ENCODE peak calls at places on chromosomes 5 and 9, in seven cellular contexts. T is A549, J is neuronal stem cell, P is psoas muscle, S is lower lobe of right lung, V is endothelial cell of umbilical vein, I is fibroblast of mammary gland. G is an unnamed sample.

GRCh38 chr5:159510282-159510681 is 180.0 kb upstream of the IL12B start:
- DNase-seq in I (peak), J (peak), S (peak), P (peak), V (no peak), T (peak), G (peak)

GRCh38 chr5:138230981-138231589 is 18.0 kb upstream of the CDC23 start:
- DNase-seq in I (peak), P (no peak), T (peak), S (no peak), J (no peak), V (peak), G (peak)

GRCh38 chr9:78014776-78015175 is 16.8 kb downstream of the GNAQ start:
- DNase-seq in V (no peak), P (no peak), S (no peak), T (no peak), J (no peak), I (peak), G (no peak)

GRCh38 chr5:128212206-128212788 is 128.7 kb downstream of the SLC12A2 start:
- DNase-seq in S (no peak), I (no peak), P (no peak), J (no peak), V (no peak), T (no peak), G (no peak)

GRCh38 chr5:178165585-178165984 is 11.9 kb upstream of the NHP2 start:
- DNase-seq in V (no peak), T (no peak), J (no peak), I (no peak), P (no peak), S (no peak), G (no peak)

GRCh38 chr5:76225316-76225715 is 142.1 kb downstream of the SV2C start:
- DNase-seq in I (no peak), T (no peak), V (no peak), J (no peak), S (no peak), P (no peak), G (no peak)

GRCh38 chr5:179858241-179858585 is 404 bp downstream of the MRNIP start:
- DNase-seq in P (peak), S (peak), T (no peak), I (no peak), J (no peak), V (no peak), G (no peak)

GRCh38 chr9:87878930-87879603 is 3.6 kb upstream of the SPATA31E1 start:
- DNase-seq in P (no peak), I (peak), T (peak), J (no peak), S (no peak), V (peak), G (peak)

GRCh38 chr5:110957934-110958333 is 113.6 kb upstream of the TSLP start:
- DNase-seq in P (no peak), T (no peak), V (no peak), S (no peak), J (no peak), I (peak), G (no peak)

GRCh38 chr9:95003694-95004451 is 277.4 kb downstream of the AOPEP start:
- DNase-seq in V (peak), P (peak), S (peak), T (peak), I (peak), J (no peak), G (peak)

GRCh38 chr5:176573564-176574296 is 24.6 kb downstream of the CDHR2 start:
- DNase-seq in T (peak), J (peak), P (peak), S (peak), I (peak), V (peak), G (peak)

GRCh38 chr9:76818271-76818670 is 54.0 kb downstream of the PCA3 start:
- DNase-seq in J (no peak), S (no peak), I (peak), P (peak), T (peak), V (peak), G (peak)

GRCh38 chr5:6202615-6203365 is 175.6 kb downstream of the MED10 start:
- DNase-seq in V (no peak), I (no peak), T (peak), S (no peak), P (no peak), J (no peak), G (no peak)

GRCh38 chr5:39231705-39232525 is 12.6 kb upstream of the FYB1 start:
- DNase-seq in T (peak), P (no peak), S (no peak), I (peak), V (peak), J (no peak), G (no peak)

GRCh38 chr9:128921881-128922763 is 1.3 kb downstream of the PHYHD1 start:
- DNase-seq in V (peak), J (peak), S (peak), P (peak), T (no peak), I (peak), G (no peak)

GRCh38 chr5:72255237-72255636 is 64.8 kb downstream of the MRPS27 start:
- DNase-seq in I (no peak), J (no peak), P (no peak), S (no peak), V (peak), T (no peak), G (no peak)

GRCh38 chr9:32136700-32137339 is 247.6 kb upstream of the ACO1 start:
- DNase-seq in J (no peak), P (no peak), I (no peak), S (no peak), V (no peak), T (peak), G (no peak)

GRCh38 chr5:135829681-135830383 is 4.6 kb upstream of the SLC25A48 start:
- DNase-seq in I (peak), P (peak), J (peak), S (peak), T (peak), V (peak), G (peak)

GRCh38 chr9:85142461-85143401 is 473.2 kb downstream of the NTRK2 start:
- DNase-seq in P (peak), V (peak), T (peak), I (peak), S (peak), J (no peak), G (no peak)

GRCh38 chr9:99288830-99289229 is 66.7 kb downstream of the SEC61B start:
- DNase-seq in P (no peak), I (no peak), T (no peak), S (no peak), V (no peak), J (no peak), G (no peak)

GRCh38 chr9:80485420-80485819 is 913.7 kb downstream of the TLE4 start:
- DNase-seq in V (no peak), P (no peak), J (no peak), S (no peak), I (no peak), T (no peak), G (peak)
- H3K4me3 ChIP-seq in V (no peak), P (no peak), J (no peak), S (no peak), I (no peak), T (no peak), G (no peak)

DNA sequence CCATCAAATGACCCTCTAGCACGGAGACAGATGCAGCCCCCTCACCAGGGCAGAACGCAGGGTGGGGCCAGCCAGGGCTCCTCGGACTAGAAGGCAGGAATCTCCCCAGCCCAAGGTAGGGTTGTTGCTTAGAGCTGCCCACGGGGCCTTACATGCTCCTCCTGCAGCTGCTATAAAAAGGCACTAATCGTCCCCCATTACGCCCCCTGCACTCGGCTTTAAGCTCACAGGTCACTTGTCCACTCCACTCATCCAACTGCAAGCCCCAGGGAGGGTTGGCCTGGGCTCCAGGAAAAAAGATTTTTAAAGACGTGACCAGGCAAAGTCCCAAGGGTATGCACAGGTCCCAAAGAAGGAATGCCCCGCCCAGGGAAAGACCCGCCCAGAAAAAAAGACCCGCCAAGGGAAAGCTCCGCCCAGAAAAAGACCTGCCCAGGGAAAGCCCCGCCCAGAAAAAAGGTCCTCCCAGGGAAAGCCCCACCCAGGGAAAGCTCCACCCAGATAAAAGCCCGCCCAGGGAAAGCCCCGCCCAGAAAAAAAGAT is 11.1 kb downstream of the GRIN1 start:
- DNase-seq in P (no peak), J (no peak), V (no peak), I (no peak), T (no peak), S (no peak), G (no peak)
- H3K4me3 ChIP-seq in P (no peak), J (no peak), V (no peak), I (no peak), T (no peak), S (no peak), G (no peak)

GRCh38 chr9:19456996-19457693 is 48.3 kb downstream of the ACER2 start:
- DNase-seq in T (peak), I (peak), P (peak), S (no peak), V (peak), J (peak), G (peak)
- H3K4me3 ChIP-seq in T (peak), I (no peak), P (peak), S (peak), V (no peak), J (no peak), G (no peak)

GRCh38 chr5:150554857-150555256 is 46.9 kb downstream of the NDST1 start:
- DNase-seq in T (no peak), I (no peak), V (no peak), P (no peak), S (no peak), J (no peak), G (no peak)
- H3K4me3 ChIP-seq in T (no peak), I (no peak), V (no peak), P (no peak), S (no peak), J (no peak), G (no peak)

GRCh38 chr9:7055201-7055903 is 297.6 kb downstream of the KDM4C start:
- DNase-seq in S (no peak), J (no peak), I (no peak), P (no peak), V (peak), T (no peak), G (no peak)
- H3K4me3 ChIP-seq in S (no peak), J (no peak), I (no peak), P (no peak), V (no peak), T (no peak), G (no peak)

DNA sequence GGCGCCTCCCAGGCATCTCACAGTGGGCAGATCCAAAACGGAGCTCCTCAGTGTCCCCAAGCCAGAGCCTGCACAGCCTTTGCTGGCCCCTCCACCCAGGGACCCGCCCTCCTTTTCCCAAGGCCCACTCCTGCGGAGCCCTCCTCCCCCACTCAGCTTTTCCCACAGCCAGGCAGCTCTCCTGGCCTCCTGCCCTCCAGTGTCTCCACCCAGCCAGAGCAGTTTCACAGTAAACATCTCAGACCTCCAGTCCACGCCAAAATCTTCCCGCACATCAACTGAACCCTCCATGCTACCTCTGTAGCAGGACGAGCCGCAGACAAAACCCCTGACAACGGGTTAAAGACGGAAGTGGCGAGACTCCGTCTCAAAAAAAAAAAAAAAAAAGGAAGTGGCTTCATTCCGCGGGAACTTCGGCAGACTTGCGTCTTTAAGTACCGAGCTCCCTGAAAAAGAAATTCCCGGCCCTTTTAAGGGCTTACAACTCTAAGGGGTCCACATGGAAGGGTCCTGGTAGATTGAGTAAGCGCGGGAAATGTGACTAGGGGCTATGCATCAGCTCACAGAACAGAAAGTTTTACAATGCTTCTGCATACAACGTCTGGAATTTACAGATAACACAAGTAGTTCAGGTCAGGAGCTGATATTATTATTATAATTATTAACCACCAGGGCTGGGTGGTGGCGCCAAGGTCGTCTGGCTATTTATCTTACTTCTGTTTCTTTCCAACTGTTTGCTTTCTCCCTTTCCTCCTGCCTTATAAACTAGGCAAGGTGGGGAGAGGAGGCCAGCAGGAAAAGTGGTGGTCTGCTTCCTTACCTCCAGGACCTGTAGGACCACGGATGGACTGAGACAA is 11.4 kb upstream of the GRIN1 start:
- DNase-seq in J (no peak), S (no peak), I (no peak), V (peak), P (no peak), T (peak), G (no peak)
- H3K4me3 ChIP-seq in J (peak), S (peak), I (peak), V (no peak), P (peak), T (peak), G (no peak)

GRCh38 chr5:33978307-33978706 is 6.2 kb downstream of the SLC45A2 start:
- DNase-seq in I (no peak), P (no peak), S (no peak), T (no peak), J (no peak), V (no peak), G (no peak)
- H3K4me3 ChIP-seq in I (no peak), P (no peak), S (no peak), T (no peak), J (no peak), V (no peak), G (no peak)

DNA sequence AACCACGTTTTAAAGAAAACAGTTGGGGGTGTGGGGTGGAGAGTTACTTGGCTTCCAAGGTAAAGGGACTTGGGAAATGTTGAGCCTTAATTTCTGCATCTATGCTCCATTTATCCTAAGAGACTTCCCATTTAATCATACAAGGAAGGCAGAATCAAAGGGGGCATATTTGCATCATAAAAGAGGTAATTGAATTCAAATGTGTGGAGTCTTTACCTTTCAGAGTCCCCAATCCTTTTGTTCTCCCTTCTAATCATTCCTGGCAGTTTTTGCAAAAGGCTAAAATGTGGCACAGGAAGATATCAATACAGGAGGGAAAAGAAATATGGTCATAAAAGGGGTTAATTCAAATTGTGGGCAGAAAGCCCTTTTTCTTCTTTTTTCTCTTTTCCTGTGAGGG is 69.5 kb downstream of the SFXN1 start:
- DNase-seq in V (no peak), J (no peak), T (no peak), I (no peak), S (no peak), P (no peak), G (no peak)
- H3K4me3 ChIP-seq in V (no peak), J (no peak), T (no peak), I (no peak), S (no peak), P (no peak), G (no peak)

DNA sequence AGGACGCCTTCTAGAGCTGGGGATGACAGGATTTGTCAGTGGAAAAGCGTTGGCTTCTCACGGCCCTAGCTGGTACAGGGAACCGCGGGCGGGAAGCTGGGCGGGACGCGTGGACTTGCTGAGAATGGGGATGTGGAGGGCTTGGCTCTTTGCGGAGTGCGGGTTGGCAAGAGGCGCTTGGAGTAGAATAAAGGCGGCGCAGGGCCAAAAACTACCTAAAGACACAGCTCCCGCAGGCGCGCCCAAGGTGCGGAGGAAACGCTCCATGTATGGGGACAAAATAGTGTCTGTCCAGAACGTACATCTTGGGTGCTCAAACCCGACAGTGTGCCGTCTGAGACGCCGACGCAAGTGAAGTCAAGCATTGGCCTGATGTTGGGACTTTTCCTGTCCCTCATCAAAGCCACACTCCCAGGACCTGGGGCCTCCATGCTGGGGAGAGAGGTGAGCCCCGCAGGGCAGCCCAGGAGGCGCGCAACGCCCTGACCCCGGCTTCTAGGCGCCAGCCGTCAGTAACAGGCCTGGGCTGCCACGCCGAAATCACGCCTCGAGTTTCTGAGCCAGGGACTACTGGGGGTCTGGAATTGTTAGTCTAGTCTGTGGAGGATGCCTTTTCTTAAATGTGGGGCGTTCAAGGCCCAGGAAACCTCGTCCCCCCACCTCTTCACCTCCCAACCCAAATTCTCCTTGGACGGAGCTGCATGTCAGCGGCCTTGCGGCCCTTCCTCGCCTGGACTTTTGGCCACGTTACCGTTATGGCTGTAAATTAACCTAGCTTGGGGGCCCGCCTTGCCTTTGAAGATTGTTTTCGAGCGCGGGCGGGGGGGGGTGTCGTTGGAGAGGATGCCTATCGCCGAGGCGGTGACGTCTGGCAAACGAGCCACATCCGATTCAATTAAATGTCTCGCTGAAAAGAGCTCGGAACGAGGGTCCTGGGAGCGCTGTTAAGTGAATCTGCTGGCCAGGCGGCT is 1.8 kb upstream of the NKX2-5 start:
- DNase-seq in I (no peak), V (no peak), J (no peak), P (no peak), T (no peak), S (no peak), G (no peak)
- H3K4me3 ChIP-seq in I (no peak), V (no peak), J (no peak), P (no peak), T (no peak), S (no peak), G (no peak)